ENCODE peak calls at places on chromosomes 3 and 15, in five cellular contexts. A is T-helper 9 cell; W is MM.1S; U is stimulated activated CD8-positive, alpha-beta memory T cell treated with anti-CD3 and anti-CD28 coated beads, Interleukin-2, amount 100 ng/mL, for 48 hours; I is GM20000. E is an unnamed sample.

GRCh38 chr3:124428372-124429128 is 301.7 kb upstream of the UMPS start:
- DNase-seq in A (no peak), W (no peak), U (no peak), I (no peak), E (no peak)

GRCh38 chr3:146159037-146159436 is 1.9 kb downstream of the PLOD2 start:
- DNase-seq in A (no peak), W (no peak), U (no peak), I (no peak), E (no peak)

GRCh38 chr3:38343797-38344594 is 2.6 kb upstream of the XYLB start:
- DNase-seq in A (no peak), W (no peak), U (no peak), I (no peak), E (no peak)

GRCh38 chr3:64220161-64220560 is 5.1 kb downstream of the PRICKLE2 start:
- DNase-seq in A (no peak), W (no peak), U (no peak), I (no peak), E (no peak)

GRCh38 chr3:171558183-171558696 is 98.0 kb upstream of the TNIK start:
- DNase-seq in A (no peak), W (no peak), U (no peak), I (no peak), E (no peak)

GRCh38 chr3:4751057-4752051 is 227.9 kb upstream of the BHLHE40 start:
- DNase-seq in A (no peak), W (no peak), U (no peak), I (peak), E (peak)

GRCh38 chr3:194540268-194540937 is 53.6 kb upstream of the ATP13A3 start:
- DNase-seq in A (no peak), W (no peak), U (no peak), I (no peak), E (no peak)

GRCh38 chr15:61141497-61142125 is 87.5 kb downstream of the RORA start:
- DNase-seq in A (no peak), W (no peak), U (no peak), I (no peak), E (no peak)

GRCh38 chr3:106823706-106824105 is 553.5 kb upstream of the CCDC54 start:
- DNase-seq in A (no peak), W (no peak), U (no peak), I (no peak), E (no peak)

GRCh38 chr3:14142567-14143270 is 17.9 kb downstream of the TMEM43 start:
- DNase-seq in A (peak), W (no peak), U (no peak), I (no peak), E (no peak)

GRCh38 chr3:127091376-127091775 is 101.6 kb upstream of the PRR23E start:
- DNase-seq in A (no peak), W (no peak), U (no peak), I (no peak), E (no peak)